ENCODE peak calls at places on chromosome 11, in seven cellular contexts. W is OCI-LY7, P is neural progenitor cell, L is GM23338, A is HCT116, J is MM.1S, C is hepatocyte. V is an unnamed sample.

GRCh38 chr11:57567512-57568329 is at the start of gene UBE2L6:
- DNase-seq in W (peak), P (peak), L (peak), A (no peak), J (peak), C (peak), V (no peak)

GRCh38 chr11:61947486-61948210 is 2.5 kb upstream of the BEST1 start:
- DNase-seq in W (peak), P (peak), L (peak), A (peak), J (peak), C (peak), V (peak)

GRCh38 chr11:112025682-112026081 is 474 bp downstream of the DLAT start:
- DNase-seq in W (peak), P (no peak), L (no peak), A (no peak), J (peak), C (no peak), V (no peak)

GRCh38 chr11:69183613-69184012 is 27.9 kb downstream of the SMIM38 start:
- DNase-seq in W (no peak), P (no peak), L (no peak), A (no peak), J (no peak), C (no peak), V (no peak)

GRCh38 chr11:28011813-28012212 is 96.1 kb downstream of the KIF18A start:
- DNase-seq in W (no peak), P (no peak), L (no peak), A (no peak), J (no peak), C (no peak), V (no peak)

GRCh38 chr11:12677131-12677530 is 2.9 kb downstream of the TEAD1 start:
- DNase-seq in W (no peak), P (peak), L (no peak), A (no peak), J (no peak), C (no peak), V (no peak)

GRCh38 chr11:9825895-9826294 is 162.0 kb downstream of the SWAP70 start:
- DNase-seq in W (no peak), P (no peak), L (no peak), A (no peak), J (no peak), C (no peak), V (no peak)

GRCh38 chr11:119589011-119589410 is 140.0 kb downstream of the NECTIN1 start:
- DNase-seq in W (no peak), P (no peak), L (no peak), A (no peak), J (no peak), C (no peak), V (no peak)

GRCh38 chr11:79013509-79013908 is 427.3 kb downstream of the TENM4 start:
- DNase-seq in W (no peak), P (no peak), L (no peak), A (no peak), J (no peak), C (no peak), V (peak)

GRCh38 chr11:63599211-63600122 is 14.8 kb downstream of the PLAAT3 start:
- DNase-seq in W (no peak), P (no peak), L (no peak), A (no peak), J (no peak), C (no peak), V (peak)
- TF ChIP-seq EZH2phosphoT487 in W (no peak), P (no peak), L (no peak), A (no peak), J (no peak), C (no peak), V (no peak)

GRCh38 chr11:3223932-3224729 is 5.5 kb upstream of the MRGPRG start:
- DNase-seq in W (no peak), P (peak), L (peak), A (no peak), J (no peak), C (no peak), V (no peak)
- TF ChIP-seq CTCF in W (no peak), P (peak), L (peak), A (no peak), J (no peak), C (no peak), V (no peak)

GRCh38 chr11:43366597-43367121 is 7.9 kb downstream of the TTC17 start:
- DNase-seq in W (no peak), P (no peak), L (no peak), A (no peak), J (no peak), C (no peak), V (no peak)

GRCh38 chr11:43367382-43368178 is 8.9 kb downstream of the TTC17 start:
- DNase-seq in W (peak), P (no peak), L (no peak), A (no peak), J (peak), C (peak), V (no peak)
- TF ChIP-seq EZH2phosphoT487 in W (no peak), P (no peak), L (no peak), A (no peak), J (no peak), C (no peak), V (no peak)

GRCh38 chr11:92152245-92152644 is 72.4 kb upstream of the FAT3 start:
- DNase-seq in W (no peak), P (no peak), L (peak), A (no peak), J (no peak), C (no peak), V (peak)
- TF ChIP-seq CTCF in W (no peak), P (peak), L (peak), A (no peak), J (no peak), C (no peak), V (peak)

GRCh38 chr11:113681282-113681681 is 24.8 kb downstream of the TMPRSS5 start:
- DNase-seq in W (no peak), P (no peak), L (no peak), A (no peak), J (no peak), C (no peak), V (no peak)

GRCh38 chr11:113685650-113686349 is 20.3 kb downstream of the TMPRSS5 start:
- DNase-seq in W (no peak), P (no peak), L (no peak), A (no peak), J (no peak), C (no peak), V (no peak)

GRCh38 chr11:113681711-113682410 is 24.2 kb downstream of the TMPRSS5 start:
- DNase-seq in W (no peak), P (no peak), L (no peak), A (no peak), J (no peak), C (peak), V (peak)

GRCh38 chr11:113684558-113684957 is 21.6 kb downstream of the TMPRSS5 start:
- DNase-seq in W (no peak), P (no peak), L (no peak), A (no peak), J (no peak), C (no peak), V (no peak)

GRCh38 chr11:113683481-113684046 is 22.5 kb downstream of the TMPRSS5 start:
- DNase-seq in W (no peak), P (no peak), L (no peak), A (no peak), J (no peak), C (no peak), V (no peak)
- TF ChIP-seq EZH2phosphoT487 in W (no peak), P (no peak), L (no peak), A (no peak), J (no peak), C (no peak), V (no peak)

DNA sequence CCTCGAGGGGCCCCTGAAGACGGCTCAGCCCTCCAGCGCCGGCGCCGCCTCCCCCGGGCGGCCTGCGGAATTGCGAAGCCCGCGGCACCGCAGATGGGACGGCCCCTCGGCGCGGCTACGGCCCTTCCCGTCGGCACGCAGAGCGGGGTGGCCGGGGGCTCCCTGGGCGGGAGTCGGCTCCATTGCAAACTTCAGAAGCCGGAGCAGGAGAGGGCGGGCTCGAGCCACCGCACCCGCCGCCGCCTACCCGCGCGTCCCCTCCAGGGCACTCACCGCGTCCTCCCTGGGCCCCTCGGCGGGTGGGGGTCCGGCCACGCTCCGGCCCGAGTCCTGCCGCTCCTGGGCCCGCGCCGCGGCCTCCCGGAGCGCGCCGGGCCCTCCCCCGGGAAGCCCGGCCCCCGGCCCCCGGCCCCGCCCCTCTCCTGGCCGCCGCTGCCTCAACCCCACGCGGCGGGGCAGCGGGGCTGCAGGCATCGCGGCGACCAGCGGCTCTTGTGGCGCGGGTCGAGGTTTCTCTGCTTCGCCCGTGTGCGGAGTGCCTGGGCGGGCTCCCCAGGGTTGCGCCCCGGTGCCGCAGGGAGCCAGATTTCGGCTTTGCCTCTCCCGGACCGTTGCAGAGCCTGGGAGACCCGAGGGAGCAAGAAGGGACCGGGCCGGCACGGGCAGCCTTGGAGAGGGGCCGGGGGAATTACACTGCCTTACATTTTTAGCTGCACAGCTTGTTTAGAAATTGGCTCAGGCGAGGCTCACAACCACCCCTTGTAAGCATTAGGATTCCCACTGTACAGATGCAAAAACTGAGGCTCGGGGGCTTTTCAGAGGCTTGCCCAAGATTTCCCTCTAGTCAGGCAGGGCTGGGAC is at the start of gene PACSIN3:
- DNase-seq in W (no peak), P (peak), L (peak), A (no peak), J (peak), C (peak), V (peak)
- TF ChIP-seq CTCF in W (no peak), P (no peak), L (no peak), A (no peak), J (no peak), C (no peak), V (no peak)

DNA sequence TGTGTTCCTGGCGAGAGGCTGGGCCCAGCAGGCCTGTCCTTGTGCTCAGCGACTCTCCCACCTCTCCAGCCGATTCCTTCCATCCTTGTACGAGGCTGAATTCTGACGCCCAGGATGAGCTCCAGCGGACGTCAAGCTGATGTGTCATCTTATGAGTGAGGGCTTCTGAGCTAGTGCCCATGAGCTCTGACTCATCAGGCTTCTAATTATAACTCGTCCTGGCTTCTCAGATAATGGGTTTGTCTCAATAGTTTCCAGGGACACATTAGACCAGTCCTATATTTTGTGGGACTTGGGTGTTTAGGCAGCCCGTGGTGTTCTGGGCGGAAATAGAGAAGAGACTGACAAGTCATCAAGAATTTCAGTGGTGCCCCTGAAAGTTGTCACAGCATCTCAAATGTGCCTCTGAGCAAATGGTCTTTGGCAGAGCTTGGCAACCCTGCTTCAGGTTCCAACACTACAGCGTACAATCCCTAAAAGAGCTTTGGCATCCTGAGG is 108.2 kb upstream of the CD44 start:
- DNase-seq in W (no peak), P (no peak), L (no peak), A (peak), J (no peak), C (peak), V (peak)
- TF ChIP-seq EZH2phosphoT487 in W (no peak), P (no peak), L (no peak), A (no peak), J (no peak), C (no peak), V (no peak)

GRCh38 chr11:117442049-117442868 is 114.6 kb downstream of the CEP164 start:
- DNase-seq in W (no peak), P (no peak), L (no peak), A (no peak), J (no peak), C (no peak), V (no peak)

GRCh38 chr11:117445097-117445658 is 117.5 kb downstream of the CEP164 start:
- DNase-seq in W (no peak), P (no peak), L (no peak), A (no peak), J (no peak), C (no peak), V (no peak)

GRCh38 chr11:117444256-117445096 is 116.8 kb downstream of the CEP164 start:
- DNase-seq in W (no peak), P (no peak), L (no peak), A (no peak), J (no peak), C (no peak), V (no peak)

GRCh38 chr11:117442869-117443239 is 115.2 kb downstream of the CEP164 start:
- DNase-seq in W (no peak), P (no peak), L (no peak), A (no peak), J (no peak), C (no peak), V (no peak)

DNA sequence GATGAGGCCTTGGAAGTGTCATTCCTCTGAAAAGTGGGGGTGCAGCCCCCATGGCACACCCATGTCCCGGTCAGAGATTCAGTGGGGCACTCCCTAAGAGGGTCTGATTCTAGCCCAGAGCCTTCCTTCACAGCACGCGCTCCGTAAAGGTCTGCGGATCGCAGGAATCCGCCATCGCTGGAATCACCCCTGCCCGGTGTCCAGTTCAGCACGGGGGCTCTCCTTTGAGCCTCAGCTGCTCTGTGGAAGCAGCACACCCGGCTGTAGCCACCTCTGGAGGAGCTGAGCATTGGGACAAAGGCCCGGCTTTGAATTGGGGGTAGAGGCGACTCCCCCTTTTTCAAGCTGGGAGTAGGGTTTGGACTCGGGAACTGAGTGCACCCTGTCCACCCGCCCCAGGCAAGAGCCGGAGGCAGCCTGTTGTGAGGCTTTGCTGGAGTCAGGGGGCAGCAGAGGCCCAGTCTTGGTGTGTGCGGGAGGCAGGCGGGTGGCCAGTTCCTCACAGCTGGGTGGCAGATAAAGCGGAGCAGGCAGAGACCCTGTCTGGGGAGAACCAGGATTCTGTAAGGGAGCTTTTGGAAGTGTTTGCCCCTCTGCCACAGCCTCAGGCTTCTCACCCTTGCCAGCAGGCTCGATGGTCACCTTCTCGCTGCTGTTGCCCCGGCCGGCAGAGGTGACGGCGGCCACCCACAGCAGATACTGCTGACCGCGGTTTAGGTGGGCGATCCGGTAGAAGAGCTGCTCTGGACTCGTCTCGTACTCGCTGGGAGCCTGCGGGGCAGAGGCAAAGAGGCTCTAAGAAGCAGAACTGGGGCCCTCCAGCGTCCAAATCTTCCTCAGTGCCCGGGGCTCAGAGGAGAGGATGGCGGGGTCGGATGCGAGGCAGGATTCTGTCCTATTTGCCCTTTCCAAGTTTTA is 115.9 kb downstream of the CEP164 start:
- DNase-seq in W (no peak), P (peak), L (peak), A (no peak), J (no peak), C (peak), V (peak)
- TF ChIP-seq CTCF in W (no peak), P (peak), L (peak), A (peak), J (peak), C (peak), V (peak)

GRCh38 chr11:4065601-4066377 is 28.8 kb upstream of the RRM1 start:
- DNase-seq in W (no peak), P (no peak), L (peak), A (no peak), J (no peak), C (no peak), V (no peak)
- TF ChIP-seq EZH2phosphoT487 in W (no peak), P (no peak), L (no peak), A (no peak), J (no peak), C (no peak), V (no peak)

V was measured in PC-3.